ENCODE peak calls at places on chromosomes 13 and 19, in six cellular contexts. Y is prostate gland, O is transverse colon, U is neural progenitor cell, E is Peyer's patch, H is esophagus muscularis mucosa. G is an unnamed sample.

GRCh38 chr13:48235814-48236135 is 2.8 kb downstream of the ITM2B start:
- DNase-seq in Y (no peak), O (no peak), U (no peak), E (no peak), H (no peak), G (no peak)

GRCh38 chr19:3547301-3547731 is 8.3 kb downstream of the TEKTIP1 start:
- DNase-seq in Y (no peak), O (no peak), U (peak), E (no peak), H (no peak), G (peak)

GRCh38 chr13:105462981-105463380 is 1072.5 kb downstream of the EFNB2 start:
- DNase-seq in Y (no peak), O (no peak), U (no peak), E (no peak), H (no peak), G (no peak)

GRCh38 chr19:38434549-38435051 is 1.1 kb downstream of the RYR1 start:
- DNase-seq in Y (no peak), O (peak), U (peak), E (no peak), H (no peak), G (no peak)

GRCh38 chr13:31824705-31825512 is 85.6 kb downstream of the RXFP2 start:
- DNase-seq in Y (no peak), O (no peak), U (no peak), E (no peak), H (no peak), G (peak)

GRCh38 chr13:19072543-19072942 is 109.1 kb downstream of the TUBA3C start:
- DNase-seq in Y (no peak), O (no peak), U (no peak), E (no peak), H (no peak), G (no peak)

GRCh38 chr19:14248578-14249011 is 42.6 kb upstream of the ADGRL1 start:
- DNase-seq in Y (peak), O (peak), U (peak), E (peak), H (no peak), G (peak)

GRCh38 chr19:45527731-45528130 is 20.5 kb downstream of the VASP start:
- DNase-seq in Y (no peak), O (no peak), U (peak), E (no peak), H (no peak), G (no peak)

GRCh38 chr19:12790628-12791344 is 500 bp upstream of the JUNB start:
- DNase-seq in Y (no peak), O (no peak), U (peak), E (no peak), H (no peak), G (no peak)

GRCh38 chr19:55056827-55057226 is 6.1 kb downstream of the RDH13 start:
- DNase-seq in Y (no peak), O (no peak), U (no peak), E (no peak), H (no peak), G (no peak)

GRCh38 chr13:51759240-51759639 is 44.7 kb downstream of the DHRS12 start:
- DNase-seq in Y (no peak), O (no peak), U (no peak), E (no peak), H (no peak), G (no peak)

GRCh38 chr19:52734340-52734892 is 428 bp downstream of the ZNF611 start:
- DNase-seq in Y (peak), O (peak), U (peak), E (no peak), H (no peak), G (peak)

GRCh38 chr13:99968521-99969367 is 2.8 kb downstream of the ZIC5 start:
- DNase-seq in Y (no peak), O (peak), U (peak), E (no peak), H (no peak), G (no peak)

GRCh38 chr13:33110386-33110712 is 94.1 kb downstream of the KL start:
- DNase-seq in Y (no peak), O (no peak), U (no peak), E (no peak), H (no peak), G (no peak)

GRCh38 chr19:45973564-45974338 is at the start of gene NOVA2:
- DNase-seq in Y (no peak), O (peak), U (peak), E (no peak), H (no peak), G (peak)

GRCh38 chr13:80547885-80548284 is 207.0 kb upstream of the SPRY2 start:
- DNase-seq in Y (no peak), O (no peak), U (no peak), E (no peak), H (no peak), G (peak)

GRCh38 chr13:110354715-110355473 is 47.8 kb downstream of the COL4A2 start:
- DNase-seq in Y (no peak), O (no peak), U (no peak), E (no peak), H (no peak), G (no peak)

GRCh38 chr13:46679369-46680180 is 117.4 kb downstream of the ESD start:
- DNase-seq in Y (no peak), O (peak), U (peak), E (peak), H (no peak), G (peak)

GRCh38 chr13:85597790-85598500 is 201.3 kb downstream of the SLITRK6 start:
- DNase-seq in Y (no peak), O (no peak), U (no peak), E (no peak), H (no peak), G (no peak)

GRCh38 chr19:16325161-16325527 is 518 bp downstream of the KLF2 start:
- DNase-seq in Y (no peak), O (peak), U (peak), E (peak), H (no peak), G (peak)

GRCh38 chr19:43519436-43520088 is 7.4 kb downstream of the ETHE1 start:
- DNase-seq in Y (peak), O (peak), U (peak), E (peak), H (no peak), G (peak)

GRCh38 chr19:14770944-14771839 is 7.2 kb downstream of the ADGRE2 start:
- DNase-seq in Y (no peak), O (no peak), U (peak), E (no peak), H (no peak), G (no peak)

GRCh38 chr19:54317108-54317964 is 4.4 kb upstream of the LILRA5 start:
- DNase-seq in Y (no peak), O (no peak), U (no peak), E (no peak), H (no peak), G (no peak)

GRCh38 chr19:12802267-12803106 is 618 bp downstream of the THSD8 start:
- DNase-seq in Y (no peak), O (no peak), U (no peak), E (no peak), H (no peak), G (no peak)

GRCh38 chr13:94548382-94549240 is 47.3 kb downstream of the TGDS start:
- DNase-seq in Y (peak), O (peak), U (peak), E (peak), H (no peak), G (no peak)

GRCh38 chr19:42270346-42271044 is 1.4 kb downstream of the CIC start:
- DNase-seq in Y (peak), O (peak), U (no peak), E (peak), H (no peak), G (no peak)

GRCh38 chr19:55156202-55157063 is 1.1 kb downstream of the TNNI3 start:
- DNase-seq in Y (no peak), O (peak), U (peak), E (no peak), H (no peak), G (peak)

GRCh38 chr13:46614582-46614981 is 61.6 kb downstream of the LRCH1 start:
- DNase-seq in Y (no peak), O (no peak), U (no peak), E (no peak), H (no peak), G (no peak)

GRCh38 chr13:105773887-105774538 is 761.4 kb downstream of the EFNB2 start:
- DNase-seq in Y (no peak), O (no peak), U (peak), E (no peak), H (no peak), G (peak)

GRCh38 chr13:99686157-99686572 is 184.9 kb downstream of the TM9SF2 start:
- DNase-seq in Y (no peak), O (peak), U (peak), E (no peak), H (no peak), G (peak)

GRCh38 chr13:29761815-29762214 is 88.6 kb downstream of the UBL3 start:
- DNase-seq in Y (no peak), O (no peak), U (peak), E (no peak), H (no peak), G (no peak)

GRCh38 chr13:107421028-107421427 is 794.3 kb downstream of the LIG4 start:
- DNase-seq in Y (no peak), O (no peak), U (no peak), E (no peak), H (no peak), G (no peak)

GRCh38 chr19:51293571-51294210 is 17.8 kb upstream of the IGLON5 start:
- DNase-seq in Y (no peak), O (no peak), U (no peak), E (no peak), H (no peak), G (no peak)

GRCh38 chr13:41995946-41996345 is 35.0 kb upstream of the VWA8 start:
- DNase-seq in Y (no peak), O (no peak), U (no peak), E (no peak), H (no peak), G (peak)

GRCh38 chr13:27556109-27556508 is 64.2 kb downstream of the LNX2 start:
- DNase-seq in Y (no peak), O (no peak), U (no peak), E (no peak), H (no peak), G (no peak)

GRCh38 chr13:42740753-42741152 is 40.6 kb upstream of the FAM216B start:
- DNase-seq in Y (no peak), O (peak), U (no peak), E (no peak), H (no peak), G (peak)

GRCh38 chr13:24076124-24076523 is 84.4 kb upstream of the SPATA13 start:
- DNase-seq in Y (peak), O (peak), U (no peak), E (no peak), H (no peak), G (no peak)

GRCh38 chr13:94121686-94122085 is 357.8 kb downstream of the DCT start:
- DNase-seq in Y (no peak), O (no peak), U (no peak), E (no peak), H (no peak), G (no peak)

GRCh38 chr19:11064831-11065303 is 24.4 kb upstream of the LDLR start:
- DNase-seq in Y (no peak), O (no peak), U (no peak), E (no peak), H (no peak), G (no peak)

GRCh38 chr13:25819856-25820530 is 231.8 kb downstream of the SHISA2 start:
- DNase-seq in Y (no peak), O (no peak), U (no peak), E (no peak), H (no peak), G (no peak)

DNA sequence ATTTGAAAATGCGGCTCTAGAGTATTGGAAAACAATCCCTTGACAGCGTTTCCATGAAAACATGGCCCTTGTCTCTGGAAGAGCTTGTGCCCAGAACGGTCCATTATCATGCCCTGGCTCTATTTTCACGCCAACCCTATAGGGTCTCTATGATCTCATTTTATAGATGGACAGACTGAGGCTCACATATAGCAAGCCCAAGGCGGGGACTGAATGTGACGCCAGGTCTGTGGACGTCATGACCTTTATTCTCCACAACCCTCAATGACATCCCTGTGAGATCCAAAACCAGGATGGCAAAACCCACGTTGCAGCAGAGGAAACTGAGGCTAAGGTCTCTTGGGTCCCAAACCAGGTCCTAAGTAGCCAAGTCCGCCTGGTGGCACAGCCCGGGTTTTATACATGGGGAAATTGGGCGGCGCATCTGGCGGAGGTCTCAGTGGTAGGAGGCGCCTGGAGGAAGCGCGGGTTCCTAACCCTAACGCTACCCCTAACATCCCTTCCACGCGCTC is 425 bp upstream of the COLGALT1 start:
- DNase-seq in Y (no peak), O (no peak), U (no peak), E (no peak), H (no peak), G (no peak)
- H3K4me3 ChIP-seq in Y (peak), O (peak), U (peak), E (peak), H (peak), G (peak)

DNA sequence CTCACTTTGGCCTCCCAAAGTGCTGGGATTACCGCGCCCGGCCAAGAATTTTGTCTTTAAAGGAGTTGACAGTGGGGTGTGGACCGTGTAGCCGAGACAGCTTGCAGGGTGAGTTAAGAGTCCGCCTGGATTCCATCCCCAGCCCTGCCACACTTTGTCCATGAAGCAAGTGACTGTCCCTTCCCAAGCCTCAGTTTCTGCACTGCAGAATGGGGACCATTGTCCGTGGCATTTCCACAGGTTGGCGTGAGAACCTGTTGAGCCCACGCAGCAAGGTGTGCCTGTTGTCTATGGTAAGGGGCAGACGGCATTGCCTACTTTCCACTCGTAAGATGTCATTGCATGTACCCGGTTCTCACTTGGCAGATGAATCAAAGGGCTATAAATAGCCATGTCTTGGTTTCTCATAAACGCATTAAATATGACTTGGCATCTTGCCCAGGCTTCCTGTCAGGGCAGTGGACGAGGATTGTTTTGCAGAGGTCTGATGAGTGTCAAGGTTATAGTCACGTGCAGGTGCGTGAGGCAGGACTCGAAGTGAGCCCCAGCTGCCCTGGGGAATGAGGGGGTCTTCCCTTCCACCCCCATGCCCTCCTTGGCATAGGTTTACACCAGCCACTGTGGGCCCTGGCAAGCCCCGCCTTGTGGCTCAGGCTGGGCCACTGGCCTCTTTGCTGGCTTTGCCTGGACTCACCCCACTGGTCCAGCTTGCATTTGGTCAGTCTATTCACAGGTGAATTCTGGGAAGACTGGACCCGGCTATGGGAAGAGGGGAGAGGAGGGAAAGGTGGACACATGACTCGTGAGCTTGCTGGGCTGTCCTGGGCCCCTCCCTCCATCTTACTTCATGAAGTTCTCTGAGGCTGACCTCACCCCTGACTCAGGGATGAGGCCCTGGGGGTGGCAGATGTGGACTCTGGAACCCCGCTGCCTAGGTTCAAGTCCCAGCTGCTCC is 14.6 kb downstream of the FAM187B start:
- DNase-seq in Y (peak), O (peak), U (no peak), E (peak), H (no peak), G (peak)
- H3K4me3 ChIP-seq in Y (no peak), O (no peak), U (no peak), E (no peak), H (no peak), G (peak)

GRCh38 chr19:9566729-9567128 is 17.6 kb downstream of the ZNF121 start:
- DNase-seq in Y (no peak), O (no peak), U (no peak), E (no peak), H (no peak), G (no peak)

GRCh38 chr19:9570255-9570654 is 14.0 kb downstream of the ZNF121 start:
- DNase-seq in Y (no peak), O (no peak), U (no peak), E (no peak), H (no peak), G (no peak)

DNA sequence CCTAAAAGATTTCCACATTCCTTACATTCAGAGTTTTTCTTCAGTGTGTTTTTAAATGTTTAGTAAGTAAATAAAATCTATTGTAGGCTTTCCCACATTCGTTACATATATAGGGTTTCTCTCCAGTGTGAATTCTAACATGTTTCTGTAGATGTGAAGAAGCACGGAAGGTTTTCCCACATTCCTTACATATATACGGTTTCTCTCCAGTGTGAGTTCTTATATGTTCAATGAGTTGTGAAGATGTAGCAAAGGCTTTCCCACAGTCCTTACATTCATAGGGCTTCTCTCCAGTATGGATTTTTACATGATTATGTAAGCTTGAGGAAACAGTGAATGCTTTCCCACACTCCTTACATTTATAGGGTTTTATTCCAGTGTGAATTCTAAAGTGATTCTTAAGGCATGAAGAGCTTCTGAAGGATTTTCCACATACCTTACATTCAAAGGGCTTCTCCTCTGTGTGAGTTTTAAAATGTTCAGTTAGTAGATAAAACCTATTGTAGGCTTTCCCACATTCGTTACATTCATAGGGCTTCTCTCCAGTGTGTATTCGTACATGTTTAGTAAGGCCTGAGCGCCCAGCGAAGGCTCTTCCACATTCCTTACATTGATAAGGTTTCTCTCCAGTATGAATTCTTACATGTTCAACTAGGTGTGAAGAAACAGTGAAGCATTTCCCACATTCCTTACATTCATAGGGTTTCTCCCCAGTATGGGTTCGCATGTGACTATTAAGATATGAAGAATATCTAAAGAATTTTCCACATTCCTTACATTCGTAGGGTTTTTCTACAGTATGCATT is 18.2 kb downstream of the ZNF121 start:
- DNase-seq in Y (no peak), O (no peak), U (no peak), E (no peak), H (no peak), G (no peak)
- H3K4me3 ChIP-seq in Y (no peak), O (no peak), U (no peak), E (no peak), H (no peak), G (no peak)

GRCh38 chr19:33296473-33297060 is 5.8 kb downstream of the CEBPA start:
- DNase-seq in Y (no peak), O (no peak), U (no peak), E (no peak), H (no peak), G (no peak)

GRCh38 chr19:33299061-33299665 is 3.2 kb downstream of the CEBPA start:
- DNase-seq in Y (no peak), O (peak), U (peak), E (no peak), H (no peak), G (no peak)

GRCh38 chr19:33298146-33298911 is 4.0 kb downstream of the CEBPA start:
- DNase-seq in Y (peak), O (peak), U (no peak), E (no peak), H (no peak), G (no peak)

GRCh38 chr19:33295621-33296472 is 6.5 kb downstream of the CEBPA start:
- DNase-seq in Y (no peak), O (no peak), U (no peak), E (no peak), H (no peak), G (no peak)

DNA sequence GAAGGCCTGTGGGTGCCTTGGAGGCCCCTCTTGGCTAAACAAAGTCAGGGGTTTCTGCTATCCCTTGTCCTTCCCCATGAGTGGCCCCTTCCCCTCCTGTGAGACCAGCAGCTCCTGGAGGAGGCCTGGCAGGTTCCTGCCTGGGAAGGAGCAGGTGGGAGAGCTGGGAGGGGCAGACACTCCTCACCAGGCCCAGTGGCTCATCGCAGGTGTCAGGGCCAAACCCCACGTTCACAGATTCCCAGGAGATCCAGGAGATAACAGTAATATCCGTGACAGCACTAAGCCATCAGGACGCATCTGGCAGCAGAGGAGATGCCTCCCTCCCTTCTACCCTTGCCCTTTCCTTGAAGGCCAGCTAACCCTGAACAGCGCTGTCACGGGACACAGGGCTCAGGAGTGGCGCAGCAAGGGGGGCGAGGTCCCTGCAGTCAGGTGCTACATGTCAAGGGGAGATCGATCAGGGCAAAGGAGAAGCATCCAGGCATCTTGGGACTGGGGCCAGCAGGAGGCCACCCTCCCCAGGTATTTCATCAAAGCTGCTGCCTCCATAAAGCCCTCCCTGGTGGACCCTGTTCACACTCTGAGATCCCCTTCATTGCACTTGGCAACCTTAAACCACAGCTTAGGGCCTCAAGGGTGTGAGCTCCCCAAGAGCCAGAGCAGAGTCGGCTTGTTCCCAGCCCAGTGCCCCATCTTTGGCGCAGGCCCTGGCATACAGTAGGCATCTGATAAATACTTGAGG is 4.8 kb downstream of the CEBPA start:
- DNase-seq in Y (no peak), O (no peak), U (no peak), E (no peak), H (no peak), G (no peak)
- H3K4me3 ChIP-seq in Y (no peak), O (no peak), U (no peak), E (no peak), H (no peak), G (no peak)

G was measured in BE2C.